ENCODE peak calls at places on chromosomes 11 and 22, in seven cellular contexts. N is GM12878, I is IMR-90, D is SK-N-SH, J is H1, M is HepG2, G is K562. S is an unnamed sample.

GRCh38 chr11:73509188-73509587 is 88.7 kb downstream of the FAM168A start:
- DNase-seq in N (no peak), I (no peak), D (no peak), J (no peak), M (peak), G (no peak), S (no peak)

GRCh38 chr11:74072286-74072685 is 63.4 kb upstream of the UCP3 start:
- DNase-seq in N (peak), I (no peak), D (no peak), J (no peak), M (no peak), G (no peak), S (no peak)

GRCh38 chr11:64655901-64656601 is 65.0 kb downstream of the SLC22A12 start:
- DNase-seq in N (no peak), I (peak), D (no peak), J (no peak), M (no peak), G (no peak), S (no peak)

GRCh38 chr11:131662310-131662709 is 291.9 kb downstream of the NTM start:
- DNase-seq in N (no peak), I (no peak), D (no peak), J (no peak), M (no peak), G (no peak), S (no peak)

GRCh38 chr11:92829671-92830070 is 139.8 kb upstream of the MTNR1B start:
- DNase-seq in N (no peak), I (no peak), D (no peak), J (no peak), M (no peak), G (no peak), S (no peak)

GRCh38 chr11:93903989-93904388 is 53.6 kb upstream of the VSTM5 start:
- DNase-seq in N (no peak), I (no peak), D (no peak), J (no peak), M (no peak), G (no peak), S (no peak)

GRCh38 chr11:108496643-108497256 is 1.4 kb downstream of the POGLUT3 start:
- DNase-seq in N (no peak), I (peak), D (no peak), J (no peak), M (no peak), G (peak), S (no peak)

GRCh38 chr11:124865902-124866851 is 945 bp downstream of the ROBO3 start:
- DNase-seq in N (no peak), I (peak), D (peak), J (peak), M (no peak), G (peak), S (no peak)

GRCh38 chr22:37223965-37224551 is 11.8 kb upstream of the SSTR3 start:
- DNase-seq in N (no peak), I (no peak), D (no peak), J (no peak), M (no peak), G (no peak), S (no peak)

GRCh38 chr11:131760191-131760951 is 390.0 kb downstream of the NTM start:
- DNase-seq in N (no peak), I (peak), D (no peak), J (peak), M (no peak), G (no peak), S (no peak)

GRCh38 chr11:65425105-65425970 is 2.7 kb downstream of the NEAT1 start:
- DNase-seq in N (no peak), I (peak), D (no peak), J (no peak), M (no peak), G (peak), S (no peak)

GRCh38 chr11:63682045-63682915 is 980 bp downstream of the RTN3 start:
- DNase-seq in N (no peak), I (no peak), D (peak), J (peak), M (peak), G (peak), S (peak)

GRCh38 chr22:18032455-18033101 is 8.2 kb upstream of the MICAL3 start:
- DNase-seq in N (no peak), I (peak), D (no peak), J (no peak), M (no peak), G (no peak), S (no peak)

GRCh38 chr11:64095949-64096348 is 60.2 kb downstream of the FLRT1 start:
- DNase-seq in N (no peak), I (no peak), D (no peak), J (no peak), M (no peak), G (no peak), S (no peak)

GRCh38 chr22:16972311-16972710 is 35.7 kb downstream of the GAB4 start:
- DNase-seq in N (no peak), I (no peak), D (no peak), J (no peak), M (no peak), G (no peak), S (no peak)

GRCh38 chr11:114060402-114061052 is 1.0 kb downstream of the ZBTB16 start:
- DNase-seq in N (no peak), I (no peak), D (peak), J (peak), M (no peak), G (no peak), S (no peak)

GRCh38 chr11:73542175-73542574 is 55.7 kb downstream of the FAM168A start:
- DNase-seq in N (no peak), I (no peak), D (no peak), J (no peak), M (no peak), G (no peak), S (no peak)

GRCh38 chr22:26967282-26967681 is 309.9 kb downstream of the MIAT start:
- DNase-seq in N (no peak), I (no peak), D (no peak), J (no peak), M (no peak), G (no peak), S (no peak)

GRCh38 chr11:103832762-103833161 is 203.7 kb upstream of the DDI1 start:
- DNase-seq in N (no peak), I (peak), D (no peak), J (no peak), M (no peak), G (no peak), S (no peak)

GRCh38 chr11:74138572-74138971 is 32.2 kb downstream of the C2CD3 start:
- DNase-seq in N (no peak), I (peak), D (no peak), J (no peak), M (peak), G (peak), S (peak)

GRCh38 chr22:36870250-36870649 is 9.4 kb downstream of the NCF4 start:
- DNase-seq in N (no peak), I (no peak), D (peak), J (no peak), M (no peak), G (no peak), S (peak)

GRCh38 chr11:8809185-8809584 is 101.8 kb upstream of the AKIP1 start:
- DNase-seq in N (no peak), I (no peak), D (no peak), J (no peak), M (no peak), G (no peak), S (no peak)

DNA sequence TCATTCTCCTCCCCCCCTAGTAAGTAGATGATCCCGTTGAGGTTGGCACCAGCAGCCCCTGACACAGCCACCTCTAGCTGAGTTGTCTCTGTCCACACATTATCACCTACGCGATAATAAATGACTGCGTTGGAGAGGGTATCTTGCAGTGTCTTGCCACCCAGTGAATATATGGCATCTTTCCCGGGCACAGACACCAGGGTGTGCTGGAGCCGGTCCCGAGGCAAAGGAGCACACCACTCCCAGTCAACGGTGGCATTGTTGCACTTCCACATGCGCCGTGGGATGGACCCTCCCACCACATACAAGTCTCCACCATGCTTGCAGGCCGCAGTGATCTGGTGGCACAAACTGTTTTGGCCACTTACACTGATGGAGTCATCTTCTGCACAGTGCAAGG is 5.4 kb downstream of the KBTBD4 start:
- DNase-seq in N (no peak), I (no peak), D (no peak), J (no peak), M (no peak), G (no peak), S (no peak)
- TF ChIP-seq RFX5 in N (no peak), I (no peak), D (no peak), J (no peak), M (no peak), G (no peak), S (no peak)

DNA sequence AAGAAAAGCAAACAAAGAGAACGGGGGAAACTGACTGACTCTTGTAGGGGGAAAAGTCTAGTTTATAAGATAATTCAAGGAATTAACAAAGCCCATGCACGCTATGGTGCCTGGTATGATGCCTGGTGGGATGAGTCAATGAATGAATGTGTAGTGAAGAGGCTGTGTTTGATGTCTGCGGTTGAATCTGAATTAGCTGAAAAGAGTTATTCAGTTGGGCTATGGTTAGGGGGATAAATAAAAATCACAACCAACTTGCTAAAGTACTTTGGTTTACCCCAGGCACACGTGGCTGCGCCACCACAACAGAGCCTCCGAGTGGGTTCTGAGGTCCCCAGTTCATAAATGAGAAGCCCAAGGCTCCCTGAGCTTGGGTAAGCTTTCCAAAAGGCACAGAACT is 369.3 kb upstream of the SYN3 start:
- DNase-seq in N (no peak), I (no peak), D (no peak), J (no peak), M (no peak), G (no peak), S (no peak)
- TF ChIP-seq RFX5 in N (no peak), I (no peak), D (no peak), J (no peak), M (no peak), G (no peak), S (no peak)

GRCh38 chr11:86802601-86803051 is 2.3 kb downstream of the PRSS23 start:
- DNase-seq in N (no peak), I (peak), D (peak), J (no peak), M (peak), G (peak), S (peak)
- TF ChIP-seq RFX5 in N (no peak), I (no peak), D (no peak), J (no peak), M (no peak), G (no peak), S (no peak)

GRCh38 chr11:911031-911889 is 650 bp upstream of the CHID1 start:
- DNase-seq in N (no peak), I (peak), D (no peak), J (no peak), M (no peak), G (peak), S (peak)
- TF ChIP-seq RFX5 in N (no peak), I (no peak), D (no peak), J (no peak), M (no peak), G (no peak), S (no peak)

GRCh38 chr22:25232301-25232700 is 12.9 kb downstream of the CRYBB2 start:
- DNase-seq in N (no peak), I (peak), D (no peak), J (no peak), M (no peak), G (no peak), S (no peak)

GRCh38 chr22:25235547-25236290 is 16.3 kb downstream of the CRYBB2 start:
- DNase-seq in N (no peak), I (peak), D (peak), J (peak), M (peak), G (peak), S (peak)

GRCh38 chr22:25237503-25237902 is 18.1 kb downstream of the CRYBB2 start:
- DNase-seq in N (no peak), I (no peak), D (no peak), J (peak), M (no peak), G (no peak), S (no peak)

GRCh38 chr22:25236417-25236816 is 17.0 kb downstream of the CRYBB2 start:
- DNase-seq in N (no peak), I (no peak), D (no peak), J (no peak), M (no peak), G (no peak), S (no peak)
- TF ChIP-seq RFX5 in N (no peak), I (no peak), D (no peak), J (no peak), M (no peak), G (no peak), S (no peak)

DNA sequence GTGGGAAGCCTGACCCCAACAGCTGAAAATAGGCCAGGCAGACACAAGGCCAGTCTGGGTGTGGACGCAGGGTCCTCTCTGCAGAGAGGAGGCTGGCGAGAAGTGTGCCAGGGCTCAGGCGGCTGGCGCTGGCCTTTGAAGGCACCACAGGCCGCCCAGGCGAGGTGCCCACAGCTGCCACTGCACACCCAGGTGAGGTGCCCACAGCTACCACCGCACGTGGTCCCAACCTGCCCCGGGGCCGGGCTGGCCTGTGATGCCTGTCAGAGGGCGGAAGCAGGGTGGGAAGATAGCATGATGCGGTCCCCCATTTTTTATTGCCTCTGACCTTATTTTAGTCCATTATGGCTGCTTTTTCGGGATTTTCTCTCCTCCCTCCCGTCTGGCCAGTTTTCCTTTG is 1303.9 kb downstream of the BRD1 start:
- DNase-seq in N (no peak), I (no peak), D (no peak), J (no peak), M (no peak), G (no peak), S (no peak)
- TF ChIP-seq RFX5 in N (no peak), I (no peak), D (no peak), J (no peak), M (no peak), G (no peak), S (no peak)

GRCh38 chr22:39299829-39300178 is 19.6 kb downstream of the RPL3 start:
- DNase-seq in N (peak), I (no peak), D (no peak), J (no peak), M (no peak), G (no peak), S (no peak)

GRCh38 chr22:39298194-39298987 is 21.0 kb downstream of the RPL3 start:
- DNase-seq in N (no peak), I (no peak), D (no peak), J (no peak), M (no peak), G (no peak), S (no peak)

GRCh38 chr22:39296535-39296934 is 22.9 kb downstream of the RPL3 start:
- DNase-seq in N (no peak), I (no peak), D (no peak), J (no peak), M (no peak), G (no peak), S (no peak)

GRCh38 chr22:39296981-39297489 is 22.4 kb downstream of the RPL3 start:
- DNase-seq in N (no peak), I (no peak), D (no peak), J (no peak), M (no peak), G (no peak), S (no peak)

DNA sequence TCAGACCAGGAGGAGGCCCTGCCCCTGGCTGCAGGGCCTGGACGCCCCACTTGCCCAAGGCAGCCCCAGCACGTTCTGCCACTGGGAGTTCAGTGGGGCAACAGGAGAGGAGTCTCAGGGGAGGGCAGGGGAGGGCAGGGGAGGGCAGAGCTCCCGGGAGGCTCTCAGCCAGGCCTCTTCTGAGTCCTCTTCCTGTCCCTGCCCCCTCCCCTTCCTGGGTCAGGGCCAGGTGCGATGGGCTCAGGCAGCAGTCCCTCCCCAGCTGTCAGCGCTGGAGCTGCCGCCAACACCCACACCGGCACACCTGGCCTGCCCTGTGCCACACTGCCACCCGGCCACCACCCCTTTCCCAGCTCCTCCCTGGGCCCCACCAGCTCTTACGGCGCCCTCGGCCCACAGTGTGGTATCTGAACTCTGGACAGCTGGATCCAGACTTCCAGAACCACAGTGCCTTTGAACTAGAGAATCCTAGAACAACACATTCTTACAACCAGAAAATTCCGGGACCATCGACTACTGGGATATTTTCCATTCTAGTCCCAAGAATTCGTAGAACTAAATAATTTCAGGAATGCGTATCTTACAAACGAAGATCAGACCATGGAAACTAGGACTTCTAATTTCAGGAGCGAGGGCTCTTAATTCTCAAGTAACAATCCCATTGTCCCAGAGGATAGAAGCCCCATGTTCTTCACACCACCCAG is 21.8 kb downstream of the RPL3 start:
- DNase-seq in N (no peak), I (no peak), D (no peak), J (no peak), M (no peak), G (no peak), S (no peak)
- TF ChIP-seq RFX5 in N (no peak), I (no peak), D (no peak), J (no peak), M (no peak), G (no peak), S (no peak)

S was measured in A549.